ENCODE peak calls at places on chromosomes 5 and 9, in seven cellular contexts. D, R, S, P, F, U and G are unnamed samples.

GRCh38 chr9:135826188-135826545 is 81.2 kb downstream of the CAMSAP1 start:
- DNase-seq in D (no peak), P (no peak), U (no peak), S (no peak), R (no peak), F (no peak), G (no peak)

GRCh38 chr5:142826741-142827492 is 56.7 kb downstream of the ARHGAP26 start:
- DNase-seq in S (peak; percentile 70), R (peak; percentile 59), P (peak; percentile 78), F (no peak), D (no peak), U (no peak), G (no peak)

GRCh38 chr5:60835554-60835953 is 8.5 kb downstream of the ELOVL7 start:
- DNase-seq in D (no peak), P (no peak), S (no peak), U (no peak), R (peak; percentile 14), F (no peak), G (no peak)

GRCh38 chr5:179607449-179607931 is 16.0 kb downstream of the HNRNPH1 start:
- DNase-seq in R (no peak), D (no peak), P (no peak), S (no peak), F (no peak), U (no peak), G (no peak)

GRCh38 chr5:136020383-136021015 is 8.3 kb upstream of the TGFBI start:
- DNase-seq in S (peak; percentile 85), D (no peak), U (no peak), R (peak; percentile 96), P (peak; percentile 98), F (no peak), G (no peak)

GRCh38 chr9:91799113-91799735 is 150.8 kb downstream of the ROR2 start:
- DNase-seq in D (no peak), P (no peak), U (no peak), F (no peak), R (no peak), S (no peak), G (no peak)

GRCh38 chr5:14420136-14420808 is 161.3 kb upstream of the OTULINL start:
- DNase-seq in D (no peak), P (peak; percentile 78), S (no peak), U (no peak), R (no peak), F (no peak), G (no peak)

GRCh38 chr9:35907732-35908483 is 1.4 kb upstream of the SPAAR start:
- DNase-seq in F (peak; percentile 50), D (peak; percentile 39), U (no peak), R (peak; percentile 96), S (peak; percentile 69), P (peak; percentile 90), G (peak; percentile 67)

GRCh38 chr5:8842906-8843590 is 702.8 kb downstream of the SEMA5A start:
- DNase-seq in U (no peak), R (peak; percentile 68), P (no peak), D (peak; percentile 37), S (no peak), F (no peak), G (no peak)

GRCh38 chr9:109228093-109228642 is 61.1 kb upstream of the FRRS1L start:
- DNase-seq in S (no peak), U (no peak), P (peak; percentile 4), R (no peak), F (no peak), D (no peak), G (no peak)

GRCh38 chr5:80620206-80620605 is 34.2 kb upstream of the MSH3 start:
- DNase-seq in F (no peak), P (peak; percentile 83), R (no peak), U (no peak), D (no peak), S (no peak), G (no peak)

GRCh38 chr9:97737429-97737828 is 40.3 kb upstream of the XPA start:
- DNase-seq in F (no peak), S (no peak), D (peak; percentile 26), U (no peak), P (no peak), R (no peak), G (peak; percentile 71)

GRCh38 chr9:136255896-136256890 is 10.6 kb upstream of the QSOX2 start:
- DNase-seq in D (peak; percentile 55), R (no peak), F (no peak), P (no peak), S (no peak), U (no peak), G (no peak)

GRCh38 chr5:172114875-172115422 is 73.1 kb downstream of the STK10 start:
- DNase-seq in S (no peak), U (peak; percentile 96), P (no peak), R (no peak), F (no peak), D (no peak), G (peak; percentile 32)

DNA sequence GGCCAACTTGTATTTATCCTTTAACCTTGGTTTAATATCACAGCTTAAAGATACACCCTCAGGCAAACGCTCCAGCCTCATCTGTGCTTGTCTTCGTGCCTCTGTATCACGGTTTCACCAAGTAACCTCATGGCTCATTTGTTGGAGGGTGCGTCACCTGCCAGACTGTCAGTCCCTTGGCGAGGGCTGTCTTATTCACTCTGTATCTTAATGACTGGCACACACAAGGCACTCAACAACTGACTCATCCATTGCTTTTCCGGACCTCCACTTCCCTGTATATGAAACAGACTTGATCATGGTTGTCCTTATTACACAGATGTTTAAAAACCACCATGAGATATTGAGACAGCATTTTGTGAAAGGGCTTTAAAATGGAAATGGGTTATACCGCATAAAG is 28.0 kb downstream of the LCP2 start:
- DNase-seq in R (no peak), S (no peak), F (no peak), P (peak; percentile 6), D (no peak), U (no peak), G (no peak)
- H3K4me2 ChIP-seq in R (no peak overlapping the region), S (no peak overlapping the region), F (no peak overlapping the region), P (no peak overlapping the region), D (no peak overlapping the region), U (no peak overlapping the region), G (no peak overlapping the region)

DNA sequence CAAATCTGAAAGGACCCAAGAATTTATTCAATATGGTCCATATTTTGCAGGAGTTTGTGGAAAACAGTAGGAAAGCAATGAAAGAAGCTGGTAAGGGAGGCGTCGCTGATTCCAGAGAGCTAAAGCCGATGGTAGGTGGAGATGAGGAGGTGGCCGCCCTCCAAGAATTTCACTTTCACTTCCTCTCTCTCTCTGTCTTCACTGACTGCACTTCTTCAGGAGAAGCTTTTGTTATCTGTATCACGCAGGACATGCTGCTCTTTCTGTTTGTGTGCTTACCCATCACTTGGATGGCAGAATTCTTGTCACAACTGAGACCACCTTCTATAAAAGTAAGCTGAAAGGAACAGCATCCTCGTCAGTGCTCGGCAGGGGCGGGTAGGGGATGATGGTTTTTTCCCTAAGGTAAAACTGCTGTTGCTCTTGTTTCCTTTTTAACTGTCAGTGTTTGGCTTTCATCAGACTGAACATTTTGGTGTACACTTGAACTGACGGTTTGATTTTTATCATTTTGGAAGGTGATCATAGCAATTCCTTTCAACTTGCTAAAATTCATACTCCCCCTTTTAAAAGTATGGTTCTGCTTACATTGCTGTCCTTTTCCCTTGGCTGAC is 62.4 kb upstream of the FSD1L start:
- DNase-seq in U (peak; percentile 59), R (no peak), P (peak; percentile 27), F (no peak), S (no peak), D (no peak), G (peak; percentile 27)
- H3K4me3 ChIP-seq in U (peak overlapping the region; percentile 47), R (no peak overlapping the region), P (peak overlapping the region; percentile 7), F (no peak overlapping the region), S (no peak overlapping the region), D (no peak overlapping the region), G (no peak overlapping the region)

GRCh38 chr5:157592594-157592993 is 17.0 kb upstream of the ADAM19 start:
- DNase-seq in R (no peak), U (peak; percentile 76), F (no peak), P (no peak), S (no peak), D (no peak), G (no peak)

GRCh38 chr5:157593036-157593435 is 17.5 kb upstream of the ADAM19 start:
- DNase-seq in S (no peak), F (no peak), U (peak; percentile 67), D (no peak), P (no peak), R (no peak), G (no peak)

GRCh38 chr5:157594675-157595074 is 19.1 kb upstream of the ADAM19 start:
- DNase-seq in S (no peak), P (no peak), F (no peak), R (no peak), U (no peak), D (no peak), G (no peak)

GRCh38 chr5:157596449-157596848 is 20.9 kb upstream of the ADAM19 start:
- DNase-seq in P (peak; percentile 46), U (peak; percentile 94), D (no peak), F (no peak), S (no peak), R (no peak), G (no peak)

DNA sequence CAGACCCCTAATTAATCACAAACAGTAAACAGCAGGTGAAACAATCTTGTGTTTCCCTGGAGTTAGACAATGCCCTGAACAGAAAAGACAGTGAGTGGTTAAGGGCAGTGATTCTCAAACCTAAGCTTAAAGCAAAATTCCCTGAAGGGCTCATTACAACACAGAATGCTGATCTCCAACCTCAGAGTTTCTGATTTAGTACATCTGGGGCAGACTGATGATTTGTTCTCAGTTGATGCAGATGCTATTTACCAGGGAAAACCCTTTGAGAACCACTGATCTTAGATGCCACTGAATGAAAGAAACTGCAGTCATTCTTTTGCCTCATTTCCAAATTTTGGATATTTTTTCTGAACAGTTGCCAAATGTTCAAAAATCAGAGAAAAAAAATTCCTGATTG is 18.7 kb upstream of the ADAM19 start:
- DNase-seq in D (no peak), U (no peak), R (no peak), P (no peak), F (no peak), S (no peak), G (no peak)
- H2AFZ ChIP-seq in D (no peak overlapping the region), U (peak overlapping the region; percentile 58), R (no peak overlapping the region), P (no peak overlapping the region), F (no peak overlapping the region), S (no peak overlapping the region), G (no peak overlapping the region)

GRCh38 chr9:124284237-124284831 is 26.6 kb downstream of the NEK6 start:
- DNase-seq in S (no peak), F (no peak), D (no peak), R (peak; percentile 71), P (peak; percentile 56), U (no peak), G (no peak)

GRCh38 chr9:124286292-124286931 is 28.7 kb downstream of the NEK6 start:
- DNase-seq in U (peak; percentile 35), R (peak; percentile 89), D (no peak), F (no peak), S (peak; percentile 78), P (peak; percentile 95), G (no peak)

GRCh38 chr9:124285903-124286291 is 28.1 kb downstream of the NEK6 start:
- DNase-seq in P (peak; percentile 98), R (peak; percentile 98), F (no peak), D (no peak), U (no peak), S (no peak), G (no peak)

GRCh38 chr9:124284940-124285441 is 27.2 kb downstream of the NEK6 start:
- DNase-seq in S (no peak), P (peak; percentile 82), R (peak; percentile 55), U (no peak), F (no peak), D (no peak), G (no peak)

DNA sequence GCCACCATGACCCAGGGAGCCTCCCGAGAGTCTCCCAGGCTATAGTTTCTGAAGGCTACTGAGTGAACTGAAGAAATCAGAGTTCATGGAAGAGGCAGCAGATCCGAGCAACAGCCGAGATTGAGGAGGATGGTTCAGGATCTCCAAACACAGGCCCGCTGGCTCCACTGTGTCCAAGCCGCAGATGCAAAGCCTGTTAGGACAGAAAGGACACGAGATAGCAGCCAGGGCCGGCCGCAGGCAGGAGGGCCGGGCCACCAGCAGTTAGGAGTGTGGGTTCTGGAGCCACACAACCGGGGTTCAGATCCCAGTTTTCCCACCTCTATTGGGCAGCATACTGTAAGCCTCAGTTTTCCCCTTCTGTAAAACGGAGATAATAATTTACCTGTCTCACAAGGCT is 27.7 kb downstream of the NEK6 start:
- DNase-seq in U (no peak), D (no peak), R (no peak), F (no peak), S (no peak), P (no peak), G (no peak)
- H3K4me2 ChIP-seq in U (no peak overlapping the region), D (peak overlapping the region; percentile 36), R (peak overlapping the region; percentile 42), F (peak overlapping the region; percentile 21), S (no peak overlapping the region), P (peak overlapping the region; percentile 81), G (no peak overlapping the region)